ENCODE peak calls at places on chromosomes 11 and 22, in ten cellular contexts. Z, L, M, P, H, X, C, E, I and S are unnamed samples.

GRCh38 chr11:2891291-2891690 is 5.7 kb upstream of the CDKN1C start:
- DNase-seq in Z (no peak), L (no peak), M (no peak), P (no peak), H (no peak), X (no peak), C (no peak), E (no peak), I (no peak), S (no peak)

GRCh38 chr22:26485991-26486390 is 2.3 kb downstream of the SRRD start:
- DNase-seq in Z (no peak), L (no peak), M (no peak), P (no peak), H (no peak), X (no peak), C (no peak), E (no peak), I (no peak), S (no peak)

GRCh38 chr22:24037851-24038765 is 27.0 kb downstream of the CABIN1 start:
- DNase-seq in Z (no peak), L (no peak), M (no peak), P (no peak), H (no peak), X (no peak), C (no peak), E (no peak), I (no peak), S (no peak)

GRCh38 chr11:44775366-44776356 is 48.9 kb downstream of the TSPAN18 start:
- DNase-seq in Z (peak), L (no peak), M (peak), P (peak), H (peak), X (no peak), C (peak), E (no peak), I (no peak), S (peak)

GRCh38 chr11:110317516-110317932 is 21.1 kb upstream of the RDX start:
- DNase-seq in Z (peak), L (no peak), M (peak), P (no peak), H (no peak), X (no peak), C (no peak), E (no peak), I (no peak), S (no peak)

GRCh38 chr22:37331034-37331428 is 48.7 kb downstream of the CYTH4 start:
- DNase-seq in Z (peak), L (no peak), M (peak), P (peak), H (no peak), X (no peak), C (no peak), E (no peak), I (peak), S (no peak)

GRCh38 chr22:37577957-37578356 is 1.9 kb downstream of the LGALS2 start:
- DNase-seq in Z (no peak), L (no peak), M (no peak), P (no peak), H (no peak), X (no peak), C (no peak), E (no peak), I (no peak), S (no peak)

GRCh38 chr11:66919938-66920337 is 38.2 kb downstream of the PC start:
- DNase-seq in Z (no peak), L (no peak), M (no peak), P (no peak), H (no peak), X (no peak), C (no peak), E (no peak), I (no peak), S (no peak)

GRCh38 chr11:72511393-72512047 is 77.2 kb upstream of the CLPB start:
- DNase-seq in Z (no peak), L (no peak), M (peak), P (no peak), H (no peak), X (no peak), C (no peak), E (no peak), I (no peak), S (no peak)

GRCh38 chr11:103633037-103633788 is 403.2 kb upstream of the DDI1 start:
- DNase-seq in Z (peak), L (no peak), M (peak), P (peak), H (no peak), X (no peak), C (no peak), E (no peak), I (peak), S (no peak)

GRCh38 chr11:124716596-124716995 is 23.1 kb upstream of the NRGN start:
- DNase-seq in Z (no peak), L (no peak), M (peak), P (no peak), H (no peak), X (no peak), C (no peak), E (no peak), I (no peak), S (no peak)